ENCODE peak calls at places on chromosomes 7 and 10, in nine cellular contexts. R, K, P, A, T, S, Y, Q and O are unnamed samples.

GRCh38 chr7:92588561-92588960 is 1.6 kb downstream of the FAM133B start:
- DNase-seq in K (no peak), T (no peak), P (no peak), A (peak; percentile 35), R (no peak), S (no peak), Y (no peak), Q (no peak), O (no peak)

GRCh38 chr10:93680414-93681047 is 21.9 kb downstream of the FRA10AC1 start:
- DNase-seq in Y (no peak), P (no peak), T (peak; percentile 51), S (no peak), Q (no peak), K (peak; percentile 63), R (no peak), A (peak; percentile 59), O (no peak)

GRCh38 chr7:157461805-157462771 is 125.3 kb downstream of the DNAJB6 start:
- DNase-seq in Y (no peak), S (no peak), K (no peak), A (no peak), P (peak; percentile 63), Q (no peak), T (no peak), R (peak; percentile 81), O (no peak)

GRCh38 chr7:17370901-17371550 is 72.6 kb downstream of the AHR start:
- DNase-seq in P (no peak), S (no peak), K (peak; percentile 30), Y (no peak), R (no peak), A (peak; percentile 36), Q (no peak), T (peak; percentile 30), O (no peak)

GRCh38 chr7:75734586-75735047 is 4.1 kb downstream of the HIP1 start:
- DNase-seq in Y (no peak), R (no peak), P (no peak), T (no peak), S (no peak), Q (no peak), K (no peak), A (peak; percentile 62), O (no peak)

GRCh38 chr7:39948375-39948774 is 1.7 kb upstream of the CDK13 start:
- DNase-seq in K (no peak), A (no peak), Q (no peak), T (no peak), R (no peak), Y (no peak), P (peak; percentile 77), S (no peak), O (no peak)

GRCh38 chr10:123570898-123571515 is 95.1 kb upstream of the GPR26 start:
- DNase-seq in K (no peak), Q (no peak), R (peak; percentile 75), Y (no peak), A (no peak), S (no peak), T (no peak), P (no peak), O (no peak)

GRCh38 chr7:40237731-40238130 is 102.9 kb downstream of the SUGCT start:
- DNase-seq in T (no peak), P (no peak), R (no peak), A (no peak), Y (no peak), Q (no peak), S (no peak), K (no peak), O (no peak)

GRCh38 chr7:47451851-47452205 is 130.1 kb downstream of the TNS3 start:
- DNase-seq in R (no peak), T (no peak), P (no peak), S (no peak), Q (no peak), K (no peak), Y (no peak), A (peak; percentile 69), O (no peak)

GRCh38 chr7:44891372-44891771 is 6.0 kb upstream of the PURB start:
- DNase-seq in K (no peak), Q (no peak), T (no peak), R (peak; percentile 34), A (no peak), S (no peak), P (no peak), Y (no peak), O (no peak)

GRCh38 chr10:3828404-3829192 is 43.6 kb upstream of the KLF6 start:
- DNase-seq in R (no peak), T (peak; percentile 38), Y (no peak), S (no peak), P (no peak), Q (no peak), K (peak; percentile 84), A (peak; percentile 88), O (no peak)

GRCh38 chr7:3034591-3035150 is 9.0 kb downstream of the CARD11 start:
- DNase-seq in R (no peak), Q (no peak), S (no peak), T (no peak), K (no peak), P (no peak), A (no peak), Y (no peak), O (no peak)

GRCh38 chr10:104255244-104255981 is 721 bp downstream of the GSTO1 start:
- DNase-seq in P (no peak), T (peak; percentile 65), Q (peak; percentile 61), K (peak; percentile 85), R (no peak), A (peak; percentile 82), Y (no peak), S (no peak), O (no peak)

GRCh38 chr10:43044444-43045245 is 32.2 kb upstream of the RET start:
- DNase-seq in R (no peak), T (no peak), Y (peak; percentile 5), K (no peak), Q (no peak), S (peak; percentile 12), A (no peak), P (no peak), O (no peak)

GRCh38 chr7:131893627-131894345 is 337.4 kb upstream of the PODXL start:
- DNase-seq in R (peak; percentile 5), P (no peak), A (no peak), S (no peak), T (no peak), Q (no peak), Y (no peak), K (no peak), O (no peak)

DNA sequence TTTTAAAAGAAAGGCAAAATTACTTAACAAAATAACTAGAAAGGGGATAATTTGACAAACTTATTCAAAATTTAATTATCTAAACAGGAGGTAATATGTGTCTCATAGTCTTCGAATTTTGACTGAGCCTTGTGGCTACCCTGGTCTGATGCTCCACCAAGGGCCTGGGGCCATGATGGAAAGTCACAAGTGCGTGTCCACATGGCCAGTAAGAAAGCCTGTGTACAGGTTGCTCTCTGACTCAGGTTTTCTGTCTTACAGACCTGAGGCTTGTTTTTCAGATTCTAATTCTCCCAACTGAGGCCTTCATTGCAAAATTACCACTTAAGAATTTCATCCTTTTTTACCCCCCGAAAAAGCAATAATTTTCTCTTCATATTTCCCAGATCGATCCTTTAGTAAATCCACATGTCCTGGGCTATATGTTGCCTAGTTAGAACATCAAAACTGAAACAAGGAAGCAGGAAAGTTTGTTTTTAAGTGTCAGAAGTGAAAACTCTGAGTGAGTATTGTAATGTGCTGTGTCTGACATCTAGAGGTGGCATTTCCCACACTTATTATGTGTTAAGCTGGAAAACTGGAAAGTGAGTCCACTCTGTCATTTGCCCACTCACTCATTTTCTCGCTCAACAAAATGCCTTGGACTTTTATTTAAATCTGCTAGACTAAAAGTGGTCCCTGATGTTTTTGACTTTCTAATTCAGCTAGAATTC is 10.0 kb downstream of the CYP3A43 start:
- DNase-seq in Q (peak; percentile 33), K (peak; percentile 7), S (no peak), Y (no peak), R (no peak), T (peak; percentile 11), P (no peak), A (peak; percentile 9), O (no peak)
- TF ChIP-seq CTCF in Q (peak; percentile 32), K (no peak), S (no peak), Y (no peak), R (peak; percentile 18), T (peak; percentile 58), P (no peak), A (no peak), O (no peak)

GRCh38 chr10:127874966-127875765 is 17.6 kb downstream of the CLRN3 start:
- DNase-seq in R (peak; percentile 69), K (no peak), P (no peak), A (no peak), Q (peak; percentile 13), S (no peak), T (no peak), Y (no peak), O (no peak)

GRCh38 chr10:127872011-127872741 is 20.6 kb downstream of the CLRN3 start:
- DNase-seq in K (peak; percentile 75), Q (peak; percentile 22), Y (no peak), T (no peak), R (peak; percentile 80), P (no peak), S (no peak), A (peak; percentile 39), O (no peak)

GRCh38 chr10:127871631-127872010 is 21.1 kb downstream of the CLRN3 start:
- DNase-seq in T (no peak), A (no peak), K (no peak), Q (no peak), Y (no peak), P (no peak), S (no peak), R (no peak), O (no peak)

GRCh38 chr10:127873901-127874470 is 18.8 kb downstream of the CLRN3 start:
- DNase-seq in A (no peak), T (no peak), Y (no peak), Q (peak; percentile 17), R (peak; percentile 80), S (no peak), P (no peak), K (no peak), O (no peak)

GRCh38 chr10:127872871-127873600 is 19.7 kb downstream of the CLRN3 start:
- DNase-seq in Q (peak; percentile 85), K (peak; percentile 11), Y (no peak), P (peak; percentile 50), T (no peak), A (peak; percentile 4), R (peak; percentile 60), S (no peak), O (no peak)
- TF ChIP-seq CTCF in Q (peak; percentile 59), K (peak; percentile 10), Y (no peak), P (no peak), T (no peak), A (no peak), R (no peak), S (no peak), O (no peak)

DNA sequence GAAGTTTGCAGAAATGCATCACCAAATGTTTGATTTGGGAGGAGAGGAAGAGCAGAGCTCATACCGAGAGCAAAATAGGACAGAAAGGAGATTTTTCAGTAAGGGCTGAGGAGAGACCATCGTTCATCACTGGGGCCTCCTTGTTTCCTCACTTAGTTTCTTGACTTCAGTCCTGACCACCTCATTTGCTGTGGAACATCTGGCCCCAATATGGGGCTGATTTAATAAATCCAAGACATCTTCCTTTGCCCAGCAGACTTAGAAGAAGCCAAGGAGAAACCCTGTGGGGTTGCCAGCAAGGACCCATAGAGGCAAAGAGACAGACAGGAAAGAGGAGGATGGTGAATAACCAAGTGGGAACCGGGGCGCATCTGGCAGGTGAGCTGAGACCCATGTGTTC is 60.4 kb downstream of the CHST3 start:
- DNase-seq in P (no peak), K (no peak), R (no peak), A (no peak), T (no peak), S (no peak), Y (no peak), Q (no peak), O (no peak)
- TF ChIP-seq CTCF in P (no peak), K (no peak), R (no peak), A (no peak), T (no peak), S (no peak), Y (no peak), Q (no peak), O (no peak)

GRCh38 chr10:69123306-69123746 is 652 bp upstream of the VPS26A start:
- DNase-seq in S (no peak), K (peak; percentile 75), A (peak; percentile 73), T (peak; percentile 45), Q (peak; percentile 69), P (no peak), R (no peak), Y (no peak), O (no peak)
- TF ChIP-seq CTCF in S (no peak), K (peak; percentile 45), A (peak; percentile 27), T (no peak), Q (no peak), P (no peak), R (no peak), Y (no peak), O (peak; percentile 48)